ENCODE peak calls at places on chromosomes 6 and 20, in nine cellular contexts. B is HT-29; F is HTR-8/SVneo; T is non-pigmented ciliary epithelial cell; O is transverse colon; G is naive thymus-derived CD4-positive, alpha-beta T cell; S is activated CD4-positive, alpha-beta T cell treated with anti-CD3 and anti-CD28 coated beads for 48 hours; Z is HS-5; V is AG09309. M is an unnamed sample.

GRCh38 chr6:332671-333070 is 40.4 kb downstream of the DUSP22 start:
- DNase-seq in Z (peak), O (no peak), G (no peak), V (no peak), T (peak), S (no peak), B (no peak), F (no peak), M (no peak)

GRCh38 chr20:36159833-36160232 is 5.3 kb downstream of the EPB41L1 start:
- DNase-seq in V (no peak), T (no peak), S (no peak), B (no peak), Z (no peak), F (no peak), G (no peak), O (no peak), M (no peak)

GRCh38 chr20:24657211-24657610 is 187.8 kb downstream of the SYNDIG1 start:
- DNase-seq in B (no peak), G (no peak), T (no peak), Z (no peak), O (no peak), F (no peak), V (no peak), S (no peak), M (no peak)

GRCh38 chr6:25599516-25600060 is 52.4 kb upstream of the SCGN start:
- DNase-seq in B (no peak), Z (no peak), F (no peak), O (no peak), G (no peak), V (no peak), T (no peak), S (no peak), M (no peak)

GRCh38 chr6:128336436-128337095 is 183.8 kb downstream of the PTPRK start:
- DNase-seq in F (no peak), G (no peak), Z (no peak), V (peak), T (no peak), S (no peak), B (no peak), O (no peak), M (no peak)

GRCh38 chr6:169362501-169363121 is 109.0 kb upstream of the THBS2 start:
- DNase-seq in G (no peak), V (no peak), F (no peak), O (no peak), Z (no peak), S (no peak), T (no peak), B (no peak), M (no peak)

GRCh38 chr6:45946352-45946751 is 69.3 kb downstream of the CLIC5 start:
- DNase-seq in Z (peak), V (peak), O (no peak), B (peak), S (peak), F (no peak), T (no peak), G (no peak), M (no peak)

GRCh38 chr20:24609757-24610156 is 140.3 kb downstream of the SYNDIG1 start:
- DNase-seq in S (no peak), F (no peak), G (no peak), O (no peak), V (no peak), B (no peak), Z (no peak), T (no peak), M (no peak)

GRCh38 chr6:105676837-105677236 is 274.0 kb upstream of the PREP start:
- DNase-seq in B (no peak), G (no peak), V (no peak), T (no peak), O (no peak), S (no peak), F (no peak), Z (no peak), M (no peak)

GRCh38 chr20:32914031-32914430 is 55.3 kb downstream of the EFCAB8 start:
- DNase-seq in Z (no peak), T (no peak), O (no peak), S (no peak), F (no peak), B (no peak), G (no peak), V (no peak), M (no peak)

GRCh38 chr6:10429638-10430427 is 15.0 kb upstream of the TFAP2A start:
- DNase-seq in O (no peak), T (no peak), B (peak), G (no peak), V (no peak), F (no peak), Z (peak), S (peak), M (no peak)

GRCh38 chr20:24572862-24573261 is 103.4 kb downstream of the SYNDIG1 start:
- DNase-seq in Z (no peak), F (no peak), V (no peak), G (no peak), T (no peak), B (no peak), S (no peak), O (no peak), M (no peak)

GRCh38 chr6:33428219-33428890 is 8.5 kb downstream of the SYNGAP1 start:
- DNase-seq in G (peak), T (no peak), S (peak), V (no peak), O (peak), Z (no peak), B (peak), F (no peak), M (no peak)

GRCh38 chr6:168837231-168837903 is 396.4 kb downstream of the SMOC2 start:
- DNase-seq in V (no peak), G (no peak), F (no peak), O (no peak), S (no peak), Z (no peak), B (no peak), T (no peak), M (no peak)

GRCh38 chr20:56328861-56329260 is 29.9 kb upstream of the FAM210B start:
- DNase-seq in G (no peak), O (no peak), T (no peak), B (peak), Z (no peak), F (no peak), V (no peak), S (peak), M (no peak)

GRCh38 chr6:129133770-129134192 is 250.8 kb downstream of the LAMA2 start:
- DNase-seq in F (no peak), V (no peak), Z (no peak), B (no peak), S (no peak), T (no peak), O (no peak), G (no peak), M (no peak)

GRCh38 chr6:74409447-74409846 is 713.4 kb downstream of the CD109 start:
- DNase-seq in O (no peak), B (peak), G (no peak), S (no peak), T (peak), F (peak), V (peak), Z (peak), M (peak)

M was measured in kidney epithelial cell.